ENCODE peak calls at places on chromosomes 4 and X, in five cellular contexts. S, P, R, G and D are unnamed samples. For H3K27me3, the result is how much of the 10 kb centered on the place peaks cover.

GRCh38 chr4:1225272-1226166 is 23.4 kb downstream of the CTBP1 start:
- DNase-seq in S (no peak), P (no peak), R (no peak), G (no peak), D (no peak)

GRCh38 chrX:48997865-48998264 is 4.2 kb downstream of the GRIPAP1 start:
- DNase-seq in S (no peak), P (no peak), R (no peak), G (no peak), D (no peak)

GRCh38 chr4:11468901-11469300 is 40.2 kb upstream of the HS3ST1 start:
- DNase-seq in S (no peak), P (no peak), R (no peak), G (no peak), D (no peak)

GRCh38 chrX:630007-630921 is at the start of gene SHOX:
- DNase-seq in S (no peak), P (no peak), R (no peak), G (peak), D (no peak)

GRCh38 chrX:154599531-154599930 is 14.6 kb downstream of the CTAG1A start:
- DNase-seq in S (no peak), P (no peak), R (no peak), G (no peak), D (no peak)

GRCh38 chrX:34559325-34559724 is 97.8 kb downstream of the TMEM47 start:
- DNase-seq in S (no peak), P (peak), R (no peak), G (no peak), D (no peak)

GRCh38 chr4:20248155-20248558 is 3.5 kb upstream of the SLIT2 start:
- DNase-seq in S (no peak), P (peak), R (no peak), G (no peak), D (no peak)

GRCh38 chr4:67651536-67651935 is 49.4 kb downstream of the UBA6 start:
- DNase-seq in S (no peak), P (no peak), R (no peak), G (no peak), D (no peak)

GRCh38 chr4:41569957-41570356 is 32.0 kb downstream of the LIMCH1 start:
- DNase-seq in S (no peak), P (no peak), R (no peak), G (peak), D (no peak)

GRCh38 chr4:23855912-23856605 is 33.8 kb downstream of the PPARGC1A start:
- DNase-seq in S (no peak), P (peak), R (no peak), G (no peak), D (no peak)

GRCh38 chrX:17697191-17697590 is 40.1 kb upstream of the SCML1 start:
- DNase-seq in S (no peak), P (peak), R (no peak), G (no peak), D (no peak)

GRCh38 chrX:71604796-71605568 is 13.3 kb downstream of the CXCR3 start:
- DNase-seq in S (no peak), P (no peak), R (no peak), G (no peak), D (no peak)

GRCh38 chr4:152032722-152033131 is 271.9 kb upstream of the GATB start:
- DNase-seq in S (no peak), P (peak), R (no peak), G (no peak), D (no peak)

GRCh38 chrX:110123331-110123782 is 120.4 kb downstream of the TMEM164 start:
- DNase-seq in S (no peak), P (no peak), R (no peak), G (no peak), D (no peak)

GRCh38 chr4:110165382-110166285 is 32.8 kb downstream of the ELOVL6 start:
- DNase-seq in S (no peak), P (peak), R (peak), G (no peak), D (peak)

GRCh38 chr4:110621839-110622751 is 782 bp downstream of the PITX2 start:
- DNase-seq in S (no peak), P (no peak), R (no peak), G (no peak), D (no peak)

GRCh38 chr4:144176476-144176875 is 36.0 kb upstream of the GYPA start:
- DNase-seq in S (no peak), P (peak), R (no peak), G (no peak), D (no peak)

GRCh38 chr4:184352891-184353290 is 121.5 kb downstream of the IRF2 start:
- DNase-seq in S (no peak), P (no peak), R (no peak), G (no peak), D (no peak)

GRCh38 chr4:147056951-147057630 is 111.4 kb upstream of the TTC29 start:
- DNase-seq in S (no peak), P (peak), R (no peak), G (no peak), D (peak)
- H3K4me3 ChIP-seq in S (peak), P (peak), R (peak), G (peak), D (peak)

DNA sequence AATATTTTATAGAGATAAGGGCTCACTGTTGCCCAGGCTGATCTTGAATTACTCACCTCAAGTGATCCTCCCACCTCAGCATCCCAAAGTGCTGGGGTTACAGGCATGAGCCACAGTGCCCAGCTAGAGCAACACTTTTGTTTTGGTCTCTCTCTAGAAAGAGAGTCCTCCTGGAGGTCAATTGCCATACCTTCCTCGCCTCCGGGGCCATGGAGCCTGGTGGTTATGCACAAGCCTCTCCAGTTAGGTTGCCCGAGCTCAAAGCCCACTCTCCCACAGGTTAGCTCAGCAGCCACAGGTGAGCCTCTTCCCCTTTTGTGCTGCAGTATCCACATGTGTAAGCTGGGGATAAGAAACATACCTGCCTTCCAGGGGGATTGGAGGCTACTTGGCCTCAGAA is 24.2 kb upstream of the MAN2B2 start:
- DNase-seq in S (no peak), P (no peak), R (no peak), G (no peak), D (no peak)
- H3K27me3 ChIP-seq in S (under half), P (under half), R (under half), G (under half), D (under half)

DNA sequence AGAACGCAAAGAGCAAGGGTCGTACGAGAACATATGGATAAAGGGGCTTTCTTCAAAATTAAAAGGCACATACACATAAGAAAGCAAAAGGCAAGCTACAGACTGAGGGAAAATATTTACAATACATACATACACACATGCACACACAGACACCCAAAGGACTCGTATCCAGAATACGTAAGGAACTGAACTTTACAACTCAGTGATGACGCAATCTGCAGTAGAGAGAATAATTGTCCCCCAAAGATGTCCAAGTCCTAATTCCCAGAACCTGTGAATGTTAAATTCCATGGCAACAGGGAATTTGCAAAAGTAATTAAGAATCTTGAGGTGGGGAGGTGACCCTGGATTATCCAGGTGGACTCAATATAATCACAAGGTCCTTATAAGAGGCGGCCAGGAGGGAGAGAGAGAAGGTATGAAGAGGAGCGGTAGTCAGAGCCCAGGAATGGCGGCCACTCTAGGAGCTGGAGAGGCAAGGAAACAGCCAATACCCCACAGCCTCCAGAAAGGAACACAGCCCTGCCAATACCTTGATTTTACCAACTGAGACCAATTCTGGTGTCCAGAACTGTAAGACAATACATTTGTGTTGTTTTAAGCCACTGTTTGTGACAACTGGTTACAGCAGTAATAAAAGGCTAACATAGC is 27.5 kb upstream of the STS start:
- DNase-seq in S (no peak), P (no peak), R (no peak), G (no peak), D (no peak)
- H3K4me3 ChIP-seq in S (no peak), P (no peak), R (no peak), G (no peak), D (no peak)

GRCh38 chr4:8869002-8869878 is 2.4 kb downstream of the HMX1 start:
- DNase-seq in S (no peak), P (no peak), R (no peak), G (no peak), D (no peak)

GRCh38 chr4:8871417-8872401 is at the start of gene HMX1:
- DNase-seq in S (no peak), P (no peak), R (no peak), G (no peak), D (peak)

GRCh38 chr4:8869879-8870646 is 1.6 kb downstream of the HMX1 start:
- DNase-seq in S (no peak), P (no peak), R (no peak), G (no peak), D (no peak)

GRCh38 chr4:8872402-8873291 is 1.0 kb upstream of the HMX1 start:
- DNase-seq in S (no peak), P (no peak), R (no peak), G (no peak), D (no peak)

GRCh38 chr4:8870647-8871416 is 807 bp downstream of the HMX1 start:
- DNase-seq in S (no peak), P (no peak), R (no peak), G (no peak), D (no peak)
- H3K27me3 ChIP-seq in S (half or more), P (half or more), R (under half), G (under half), D (under half)

DNA sequence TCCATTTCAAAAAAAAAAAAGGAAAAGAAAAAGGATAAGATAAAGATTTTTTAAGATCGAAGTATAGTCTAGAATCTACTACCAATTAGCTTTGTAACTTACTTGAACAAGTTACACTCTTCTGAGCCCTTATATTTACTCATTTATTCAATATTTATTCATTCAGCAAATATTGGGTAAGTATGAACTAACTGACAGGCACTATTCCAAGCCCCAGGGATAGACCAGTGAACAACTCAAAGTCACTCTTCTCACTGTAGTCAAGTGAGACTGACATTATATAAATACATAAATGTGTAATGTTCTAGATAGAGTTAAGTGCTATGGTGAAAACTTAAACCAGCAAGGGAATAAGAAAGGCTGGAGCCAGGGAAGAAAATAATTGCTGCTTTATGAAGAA is 131.6 kb downstream of the ARHGAP24 start:
- DNase-seq in S (no peak), P (no peak), R (no peak), G (no peak), D (no peak)
- H3K4me3 ChIP-seq in S (no peak), P (no peak), R (no peak), G (no peak), D (no peak)

GRCh38 chr4:7364979-7365378 is 69.8 kb downstream of the PSAPL1 start:
- DNase-seq in S (peak), P (no peak), R (no peak), G (no peak), D (no peak)
- H3K27me3 ChIP-seq in S (under half), P (under half), R (under half), G (under half), D (under half)

GRCh38 chr4:69830529-69831269 is 29.2 kb downstream of the SULT1E1 start:
- DNase-seq in S (no peak), P (peak), R (no peak), G (no peak), D (peak)
- H3K4me3 ChIP-seq in S (no peak), P (no peak), R (no peak), G (no peak), D (no peak)

DNA sequence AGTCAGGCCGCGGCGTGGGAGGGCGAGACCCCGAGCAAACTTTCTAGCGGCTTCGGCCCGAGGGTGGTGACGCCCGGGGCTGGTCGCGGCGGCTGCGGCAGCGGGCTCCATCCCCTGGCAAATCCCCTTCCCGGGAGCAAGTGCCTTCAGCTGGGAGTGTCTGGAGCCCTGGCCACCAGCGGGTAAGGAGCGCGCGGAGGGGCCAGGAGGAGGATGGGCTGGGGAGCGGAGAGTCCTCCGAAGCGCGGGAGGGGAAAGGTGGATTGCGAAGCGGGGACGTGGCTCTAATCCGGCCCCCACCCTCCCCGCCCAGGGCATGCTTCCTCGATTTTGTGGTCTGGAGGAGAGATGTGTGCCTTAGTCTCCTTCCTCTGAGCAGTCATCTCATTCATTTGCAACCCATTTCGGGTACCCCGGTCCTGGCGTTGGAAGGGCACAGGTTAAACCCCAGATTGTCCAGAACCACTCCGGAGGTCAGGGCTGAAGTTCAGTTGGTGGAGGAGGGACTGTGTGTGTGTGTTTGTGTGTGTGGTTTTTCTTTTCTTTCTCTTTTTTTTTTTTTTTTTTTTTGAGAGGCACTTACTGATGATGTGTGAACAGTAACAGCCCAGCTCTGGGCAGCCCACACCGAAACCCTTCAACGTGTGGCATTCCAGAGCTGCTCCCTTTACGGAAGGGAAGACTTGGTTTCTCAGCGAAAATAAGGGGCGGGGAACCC is 499 bp downstream of the SGMS2 start:
- DNase-seq in S (peak), P (peak), R (no peak), G (peak), D (no peak)
- H3K27me3 ChIP-seq in S (under half), P (under half), R (under half), G (under half), D (under half)

GRCh38 chr4:26220704-26221103 is 100.1 kb upstream of the RBPJ start:
- DNase-seq in S (no peak), P (peak), R (no peak), G (no peak), D (no peak)

GRCh38 chr4:26217429-26217828 is 103.4 kb upstream of the RBPJ start:
- DNase-seq in S (no peak), P (no peak), R (no peak), G (no peak), D (no peak)

GRCh38 chr4:26217961-26218676 is 102.7 kb upstream of the RBPJ start:
- DNase-seq in S (peak), P (no peak), R (no peak), G (no peak), D (no peak)

GRCh38 chr4:26219206-26219605 is 101.6 kb upstream of the RBPJ start:
- DNase-seq in S (no peak), P (no peak), R (no peak), G (no peak), D (no peak)

DNA sequence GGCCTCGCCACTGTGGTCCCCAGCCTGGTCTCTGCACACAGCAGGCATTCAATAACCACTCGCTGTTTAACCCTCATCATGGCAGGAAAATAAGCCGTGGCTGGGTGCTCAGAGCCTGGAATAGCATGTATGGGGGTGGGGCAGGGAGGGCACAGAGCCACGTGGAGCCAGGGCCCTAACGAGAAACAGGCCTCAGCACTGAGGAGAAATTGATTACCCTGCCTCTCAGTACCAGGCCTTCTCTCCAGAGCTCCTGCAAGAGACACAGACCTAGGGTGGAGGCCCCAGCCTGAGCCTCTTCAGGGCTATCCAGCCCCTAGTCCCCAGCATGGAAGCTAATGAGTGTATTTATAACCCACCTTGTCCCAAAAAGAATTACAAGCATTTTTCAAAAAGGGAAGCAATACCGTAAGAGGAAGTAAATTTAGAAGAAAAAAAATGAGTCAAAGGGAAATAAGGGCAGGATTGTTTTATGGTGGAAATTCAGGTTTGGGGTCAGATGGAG is 102.1 kb upstream of the RBPJ start:
- DNase-seq in S (no peak), P (no peak), R (no peak), G (no peak), D (no peak)
- H3K4me3 ChIP-seq in S (no peak), P (no peak), R (no peak), G (no peak), D (no peak)